ENCODE peak calls at places on chromosomes 16 and 17, in eight cellular contexts. L is endothelial cell; Q is GM12865; N is upper lobe of right lung; J is mucosa of descending colon; F is WTC11; M is GM23338; Z is CD4-positive, alpha-beta T cell. S is an unnamed sample.

GRCh38 chr17:68437979-68438877 is 19.1 kb downstream of the WIPI1 start:
- DNase-seq in L (peak; percentile 26), Q (peak; percentile 89), N (no peak), J (peak; percentile 73), F (no peak), M (peak; percentile 35), Z (no peak), S (peak; percentile 43)

GRCh38 chr17:57663326-57664070 is 81.6 kb downstream of the CCDC182 start:
- DNase-seq in L (no peak), Q (no peak), N (no peak), J (no peak), F (no peak), M (no peak), Z (no peak), S (no peak)

GRCh38 chr16:50136399-50136798 is 16.7 kb upstream of the TENT4B start:
- DNase-seq in L (no peak), Q (no peak), N (no peak), J (no peak), F (no peak), M (peak; percentile 30), Z (no peak), S (no peak)

GRCh38 chr16:88403794-88404581 is 21.2 kb downstream of the ZNF469 start:
- DNase-seq in L (no peak), Q (no peak), N (no peak), J (no peak), F (no peak), M (no peak), Z (no peak), S (no peak)

GRCh38 chr16:27311449-27311831 is 2.3 kb upstream of the IL4R start:
- DNase-seq in L (no peak), Q (no peak), N (no peak), J (no peak), F (no peak), M (no peak), Z (no peak), S (no peak)

GRCh38 chr17:5557485-5557884 is 26.8 kb downstream of the NLRP1 start:
- DNase-seq in L (no peak), Q (no peak), N (no peak), J (no peak), F (no peak), M (no peak), Z (no peak), S (no peak)

GRCh38 chr16:65807858-65808257 is 558.6 kb upstream of the CDH5 start:
- DNase-seq in L (no peak), Q (peak; percentile 2), N (no peak), J (no peak), F (no peak), M (no peak), Z (no peak), S (no peak)

GRCh38 chr17:76121932-76122383 is 18.4 kb upstream of the EXOC7 start:
- DNase-seq in L (no peak), Q (no peak), N (no peak), J (no peak), F (peak; percentile 54), M (peak; percentile 72), Z (no peak), S (peak; percentile 68)

GRCh38 chr17:66255112-66255511 is 25.9 kb upstream of the APOH start:
- DNase-seq in L (peak; percentile 10), Q (peak; percentile 76), N (no peak), J (no peak), F (no peak), M (peak; percentile 78), Z (no peak), S (peak; percentile 31)

GRCh38 chr17:74444406-74444805 is 12.5 kb downstream of the GPRC5C start:
- DNase-seq in L (no peak), Q (no peak), N (peak; percentile 70), J (peak; percentile 62), F (no peak), M (no peak), Z (no peak), S (no peak)

GRCh38 chr17:41647038-41647813 is 22.9 kb upstream of the KRT17 start:
- DNase-seq in L (no peak), Q (no peak), N (no peak), J (peak; percentile 53), F (no peak), M (no peak), Z (no peak), S (no peak)

GRCh38 chr17:17590141-17590735 is 1.3 kb downstream of the PEMT start:
- DNase-seq in L (no peak), Q (no peak), N (no peak), J (no peak), F (no peak), M (no peak), Z (no peak), S (no peak)

GRCh38 chr16:56948234-56948633 is 13.5 kb upstream of the CETP start:
- DNase-seq in L (no peak), Q (no peak), N (no peak), J (no peak), F (no peak), M (no peak), Z (no peak), S (no peak)

GRCh38 chr17:59647288-59647687 is 27.6 kb downstream of the CLTC start:
- DNase-seq in L (no peak), Q (no peak), N (no peak), J (no peak), F (no peak), M (no peak), Z (no peak), S (no peak)

GRCh38 chr17:59652119-59652518 is 32.4 kb downstream of the CLTC start:
- DNase-seq in L (no peak), Q (no peak), N (no peak), J (no peak), F (no peak), M (no peak), Z (no peak), S (no peak)

GRCh38 chr17:59649886-59650285 is 30.2 kb downstream of the CLTC start:
- DNase-seq in L (no peak), Q (no peak), N (no peak), J (no peak), F (no peak), M (no peak), Z (no peak), S (no peak)

GRCh38 chr17:59650642-59651041 is 30.9 kb downstream of the CLTC start:
- DNase-seq in L (no peak), Q (no peak), N (no peak), J (no peak), F (no peak), M (no peak), Z (no peak), S (no peak)

DNA sequence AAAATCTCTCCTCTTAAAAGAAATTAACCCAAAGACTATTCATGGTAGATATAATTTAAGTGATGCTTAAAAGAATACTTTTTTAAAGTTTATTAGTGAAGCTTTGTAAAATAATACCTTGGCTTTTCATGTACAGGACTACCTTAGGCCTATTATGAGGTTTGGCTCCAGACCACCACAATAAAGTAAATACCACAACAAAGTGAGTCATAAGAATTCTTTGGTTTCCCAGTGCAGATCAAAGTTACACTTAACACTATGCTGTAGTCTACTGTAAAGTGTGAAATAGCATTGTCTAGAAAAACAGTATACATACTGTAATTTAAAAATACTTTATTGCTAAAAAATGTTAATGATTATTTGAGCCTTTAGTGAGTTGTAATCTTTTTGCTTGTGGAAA is 31.7 kb downstream of the CLTC start:
- DNase-seq in L (no peak), Q (no peak), N (no peak), J (no peak), F (no peak), M (no peak), Z (no peak), S (no peak)
- TF ChIP-seq CTCF in L (no peak), Q (no peak), N (no peak), J (no peak), F (no peak), M (no peak), Z (no peak), S (no peak)

DNA sequence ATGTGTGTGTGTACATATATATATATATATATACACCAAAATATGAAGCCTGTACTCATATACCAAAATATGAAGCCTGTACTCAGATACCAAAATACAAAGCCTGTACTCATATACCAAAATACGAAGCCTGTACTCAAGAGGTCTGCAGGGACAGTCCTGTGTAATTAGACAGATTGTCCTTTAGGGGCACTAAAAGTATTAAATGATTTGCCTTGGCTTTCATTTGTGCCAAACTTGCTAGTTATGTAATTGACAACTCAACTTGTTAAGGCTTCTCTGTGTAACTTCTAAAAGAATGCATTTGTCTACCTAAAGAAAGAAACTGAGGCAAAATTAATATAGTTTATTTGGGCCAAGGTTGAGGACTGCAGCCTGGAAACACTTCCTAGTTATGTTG is 30.8 kb upstream of the DHX40 start:
- DNase-seq in L (no peak), Q (peak; percentile 19), N (no peak), J (no peak), F (no peak), M (peak; percentile 31), Z (no peak), S (peak; percentile 27)
- TF ChIP-seq CTCF in L (no peak), Q (no peak), N (no peak), J (no peak), F (no peak), M (no peak), Z (no peak), S (no peak)

DNA sequence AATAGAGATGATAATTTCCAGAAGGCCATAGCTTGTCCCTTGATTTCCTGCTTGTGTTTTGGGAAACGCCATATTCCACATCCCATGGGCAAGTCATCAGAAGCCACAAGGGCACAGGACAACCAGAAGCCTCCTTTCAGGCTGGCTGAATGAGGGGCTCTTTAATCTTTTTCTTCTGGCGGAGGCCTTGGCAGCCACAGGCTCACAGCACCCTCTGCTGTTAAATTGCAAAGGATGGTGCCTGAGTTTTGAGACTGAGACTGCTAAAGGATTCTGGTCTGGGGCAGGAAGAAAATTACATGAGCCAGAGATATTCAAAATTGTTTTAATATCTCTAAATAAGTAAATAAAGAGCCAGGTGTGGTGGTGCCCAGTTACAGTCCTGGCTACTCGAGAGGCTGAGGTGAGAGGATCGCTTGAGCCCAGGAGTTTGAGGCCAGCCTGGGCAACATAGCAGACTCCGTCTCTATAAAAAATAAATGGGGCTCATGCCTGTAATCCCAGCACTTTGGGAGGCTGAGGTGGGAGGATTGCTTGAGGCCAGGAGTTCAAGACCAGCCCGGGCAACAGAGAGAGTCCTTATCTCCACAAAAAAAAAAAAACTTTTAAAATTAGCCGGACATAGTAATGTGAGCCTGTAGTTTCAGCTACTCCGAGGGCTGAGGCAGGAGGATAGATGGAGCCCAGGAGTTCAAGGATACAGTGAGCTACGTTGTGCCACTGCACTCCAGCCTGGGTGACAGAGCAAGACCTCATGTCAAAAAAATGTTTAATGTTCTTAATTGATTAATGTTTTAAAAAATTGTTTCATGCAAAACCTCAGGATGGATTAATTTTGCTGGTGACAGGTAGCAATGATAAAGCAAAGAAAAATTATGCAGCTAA is 26.3 kb downstream of the AARSD1 start:
- DNase-seq in L (peak; percentile 66), Q (peak; percentile 64), N (no peak), J (peak; percentile 32), F (peak; percentile 66), M (peak; percentile 89), Z (no peak), S (peak; percentile 52)
- TF ChIP-seq CTCF in L (no peak), Q (peak; percentile 58), N (peak; percentile 61), J (no peak), F (no peak), M (peak; percentile 89), Z (no peak), S (peak; percentile 66)

DNA sequence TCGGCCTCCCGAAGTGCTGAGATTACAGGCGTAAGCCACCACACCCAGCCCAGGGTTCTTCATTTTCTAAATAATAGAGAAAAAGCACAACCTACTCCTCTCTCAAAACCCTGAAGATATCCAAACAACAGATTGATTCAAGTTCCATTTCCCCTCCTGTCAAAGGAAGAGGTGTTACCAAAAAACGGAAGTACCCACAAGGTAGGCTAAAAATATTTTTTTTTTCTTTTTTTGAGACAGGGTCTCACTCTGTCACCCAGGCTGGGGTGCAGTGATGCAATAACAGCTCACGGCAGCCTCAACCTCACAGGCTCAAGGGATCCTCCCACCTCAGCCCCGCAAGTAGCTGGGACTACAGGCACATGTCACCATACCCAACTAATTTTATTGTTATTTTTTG is 18.9 kb downstream of the UTP6 start:
- DNase-seq in L (no peak), Q (no peak), N (no peak), J (no peak), F (no peak), M (no peak), Z (no peak), S (no peak)
- TF ChIP-seq CTCF in L (no peak), Q (no peak), N (no peak), J (no peak), F (no peak), M (no peak), Z (no peak), S (no peak)

S was measured in GM13977.